ENCODE peak calls at places on chromosome 2, in four cellular contexts. One of them, this sample, is unnamed.

GRCh38 chr2:37318401-37318800 is 6.2 kb downstream of the PRKD3 start:
- DNase-seq in spleen: no peak
- DNase-seq in transverse colon: no peak
- DNase-seq in HCT116: no peak
- DNase-seq in this sample: no peak

GRCh38 chr2:64525323-64525625 is 1.1 kb downstream of the AFTPH start:
- DNase-seq in spleen: no peak
- DNase-seq in transverse colon: peak
- DNase-seq in HCT116: no peak
- DNase-seq in this sample: no peak

GRCh38 chr2:46827274-46827930 is 88.2 kb downstream of the MCFD2 start:
- DNase-seq in spleen: no peak
- DNase-seq in transverse colon: no peak
- DNase-seq in HCT116: no peak
- DNase-seq in this sample: no peak

GRCh38 chr2:116057538-116057937 is 1615.1 kb downstream of the DPP10 start:
- DNase-seq in spleen: no peak
- DNase-seq in transverse colon: no peak
- DNase-seq in HCT116: no peak
- DNase-seq in this sample: no peak

GRCh38 chr2:70977605-70978205 is 725 bp upstream of the ANKRD53 start:
- DNase-seq in spleen: peak
- DNase-seq in transverse colon: peak
- DNase-seq in HCT116: no peak
- DNase-seq in this sample: no peak

GRCh38 chr2:30276455-30276911 is 45.1 kb downstream of the LBH start:
- DNase-seq in spleen: no peak
- DNase-seq in transverse colon: peak
- DNase-seq in HCT116: no peak
- DNase-seq in this sample: no peak

GRCh38 chr2:119753041-119753929 is 6.4 kb upstream of the PTPN4 start:
- DNase-seq in spleen: no peak
- DNase-seq in transverse colon: no peak
- DNase-seq in HCT116: peak
- DNase-seq in this sample: no peak

GRCh38 chr2:119486886-119487285 is 37.4 kb downstream of the SCTR start:
- DNase-seq in spleen: no peak
- DNase-seq in transverse colon: no peak
- DNase-seq in HCT116: no peak
- DNase-seq in this sample: no peak

GRCh38 chr2:69623236-69623635 is 20.3 kb downstream of the AAK1 start:
- DNase-seq in spleen: no peak
- DNase-seq in transverse colon: no peak
- DNase-seq in HCT116: no peak
- DNase-seq in this sample: no peak

GRCh38 chr2:83055338-83056010 is 1403.6 kb downstream of the SUCLG1 start:
- DNase-seq in spleen: no peak
- DNase-seq in transverse colon: no peak
- DNase-seq in HCT116: no peak
- DNase-seq in this sample: no peak

GRCh38 chr2:166373951-166374350 is 1.8 kb downstream of the SCN9A start:
- DNase-seq in spleen: no peak
- DNase-seq in transverse colon: peak
- DNase-seq in HCT116: no peak
- DNase-seq in this sample: no peak

GRCh38 chr2:119252186-119253113 is 28.8 kb downstream of the STEAP3 start:
- DNase-seq in spleen: no peak
- DNase-seq in transverse colon: no peak
- DNase-seq in HCT116: peak
- DNase-seq in this sample: no peak

GRCh38 chr2:121075006-121075545 is 209.9 kb downstream of the TFCP2L1 start:
- DNase-seq in spleen: no peak
- DNase-seq in transverse colon: peak
- DNase-seq in HCT116: peak
- DNase-seq in this sample: no peak

GRCh38 chr2:159069229-159069628 is 100.8 kb downstream of the TANC1 start:
- DNase-seq in spleen: no peak
- DNase-seq in transverse colon: no peak
- DNase-seq in HCT116: no peak
- DNase-seq in this sample: no peak

GRCh38 chr2:71000780-71001591 is 6.3 kb upstream of the TEX261 start:
- DNase-seq in spleen: peak
- DNase-seq in transverse colon: peak
- DNase-seq in HCT116: peak
- DNase-seq in this sample: peak

GRCh38 chr2:148552675-148553331 is 91.7 kb upstream of the EPC2 start:
- DNase-seq in spleen: no peak
- DNase-seq in transverse colon: no peak
- DNase-seq in HCT116: no peak
- DNase-seq in this sample: no peak

GRCh38 chr2:11473604-11474440 is 7.9 kb upstream of the E2F6 start:
- DNase-seq in spleen: no peak
- DNase-seq in transverse colon: no peak
- DNase-seq in HCT116: no peak
- DNase-seq in this sample: no peak

GRCh38 chr2:176911-177310 is 86.9 kb downstream of the SH3YL1 start:
- DNase-seq in spleen: no peak
- DNase-seq in transverse colon: no peak
- DNase-seq in HCT116: no peak
- DNase-seq in this sample: no peak

GRCh38 chr2:215748446-215748845 is 264.9 kb downstream of the MREG start:
- DNase-seq in spleen: no peak
- DNase-seq in transverse colon: peak
- DNase-seq in HCT116: no peak
- DNase-seq in this sample: no peak

GRCh38 chr2:207868855-207869596 is 99.3 kb upstream of the FZD5 start:
- DNase-seq in spleen: no peak
- DNase-seq in transverse colon: no peak
- DNase-seq in HCT116: no peak
- DNase-seq in this sample: no peak

GRCh38 chr2:164842624-164842966 is 972 bp upstream of the COBLL1 start:
- DNase-seq in spleen: no peak
- DNase-seq in transverse colon: no peak
- DNase-seq in HCT116: no peak
- DNase-seq in this sample: no peak

GRCh38 chr2:41828052-41828643 is 219.7 kb upstream of the PKDCC start:
- DNase-seq in spleen: no peak
- DNase-seq in transverse colon: no peak
- DNase-seq in HCT116: no peak
- DNase-seq in this sample: no peak

GRCh38 chr2:160402498-160402897 is 91.1 kb downstream of the RBMS1 start:
- DNase-seq in spleen: no peak
- DNase-seq in transverse colon: no peak
- DNase-seq in HCT116: no peak
- DNase-seq in this sample: no peak

GRCh38 chr2:160666019-160666676 is 172.5 kb upstream of the RBMS1 start:
- DNase-seq in spleen: no peak
- DNase-seq in transverse colon: no peak
- DNase-seq in HCT116: peak
- DNase-seq in this sample: no peak

GRCh38 chr2:234528410-234529150 is 31.7 kb upstream of the ARL4C start:
- DNase-seq in spleen: no peak
- DNase-seq in transverse colon: no peak
- DNase-seq in HCT116: no peak
- DNase-seq in this sample: no peak

GRCh38 chr2:186129767-186130581 is 356.1 kb upstream of the ZC3H15 start:
- DNase-seq in spleen: no peak
- DNase-seq in transverse colon: no peak
- DNase-seq in HCT116: peak
- DNase-seq in this sample: no peak

GRCh38 chr2:140203347-140203746 is 1423.2 kb upstream of the NXPH2 start:
- DNase-seq in spleen: no peak
- DNase-seq in transverse colon: no peak
- DNase-seq in HCT116: no peak
- DNase-seq in this sample: no peak

GRCh38 chr2:71907503-71907902 is 240.2 kb downstream of the CYP26B1 start:
- DNase-seq in spleen: no peak
- DNase-seq in transverse colon: no peak
- DNase-seq in HCT116: no peak
- DNase-seq in this sample: no peak

GRCh38 chr2:9097239-9097638 is 93.8 kb upstream of the MBOAT2 start:
- DNase-seq in spleen: no peak
- DNase-seq in transverse colon: no peak
- DNase-seq in HCT116: no peak
- DNase-seq in this sample: no peak

GRCh38 chr2:206084870-206085741 is 868 bp downstream of the INO80D start:
- DNase-seq in spleen: peak
- DNase-seq in transverse colon: peak
- DNase-seq in HCT116: no peak
- DNase-seq in this sample: peak

GRCh38 chr2:213253162-213253561 is 31.1 kb upstream of the SPAG16 start:
- DNase-seq in spleen: no peak
- DNase-seq in transverse colon: no peak
- DNase-seq in HCT116: no peak
- DNase-seq in this sample: no peak
- TF ChIP-seq POLR2AphosphoS5 in spleen: no peak
- TF ChIP-seq POLR2AphosphoS5 in transverse colon: no peak
- TF ChIP-seq POLR2AphosphoS5 in HCT116: no peak
- TF ChIP-seq POLR2AphosphoS5 in this sample: no peak

GRCh38 chr2:138689705-138690104 is 90.5 kb downstream of the NXPH2 start:
- DNase-seq in spleen: no peak
- DNase-seq in transverse colon: no peak
- DNase-seq in HCT116: no peak
- DNase-seq in this sample: no peak
- TF ChIP-seq POLR2AphosphoS5 in spleen: no peak
- TF ChIP-seq POLR2AphosphoS5 in transverse colon: no peak
- TF ChIP-seq POLR2AphosphoS5 in HCT116: no peak
- TF ChIP-seq POLR2AphosphoS5 in this sample: no peak

DNA sequence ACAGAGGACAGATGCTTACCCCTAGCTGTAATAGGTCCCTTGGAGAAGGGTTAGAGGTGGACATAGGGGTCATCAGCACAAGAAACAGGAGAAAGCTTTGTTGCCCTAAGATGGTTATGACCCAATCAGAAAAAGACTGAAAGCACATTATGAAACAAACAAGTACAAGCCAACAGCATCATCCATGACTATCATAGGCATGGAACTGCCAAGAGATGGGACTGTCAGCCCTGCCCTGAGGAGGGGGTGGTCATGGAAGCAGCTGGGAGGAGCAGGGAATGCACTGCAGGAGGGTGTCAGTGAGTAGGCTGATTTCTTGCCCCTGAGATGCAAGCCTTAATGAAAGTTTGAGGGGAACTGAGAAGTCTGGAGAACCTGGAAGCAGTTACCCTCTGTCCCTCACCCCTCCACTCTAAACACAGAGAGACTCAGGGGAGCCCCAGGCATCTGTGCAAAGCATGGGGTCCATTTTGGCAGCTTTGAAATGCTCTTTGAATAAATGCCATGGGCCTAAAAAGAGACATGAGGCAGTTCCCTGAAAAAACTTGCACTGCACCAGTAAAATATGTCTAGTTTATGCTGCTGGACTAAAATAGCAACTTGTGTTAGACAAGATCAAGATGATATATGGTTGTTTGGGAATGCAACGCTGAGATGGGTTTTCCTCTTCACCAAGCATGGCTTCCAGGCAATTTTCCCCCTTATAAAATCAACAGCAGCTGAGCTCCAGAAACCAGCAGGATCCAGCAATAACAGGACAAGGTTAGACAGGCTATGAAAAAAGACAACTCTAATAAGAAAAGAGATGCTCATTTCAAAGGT is 122.7 kb upstream of the ZFP36L2 start:
- DNase-seq in spleen: no peak
- DNase-seq in transverse colon: no peak
- DNase-seq in HCT116: no peak
- DNase-seq in this sample: no peak
- TF ChIP-seq POLR2AphosphoS5 in spleen: no peak
- TF ChIP-seq POLR2AphosphoS5 in transverse colon: peak
- TF ChIP-seq POLR2AphosphoS5 in HCT116: no peak
- TF ChIP-seq POLR2AphosphoS5 in this sample: no peak

DNA sequence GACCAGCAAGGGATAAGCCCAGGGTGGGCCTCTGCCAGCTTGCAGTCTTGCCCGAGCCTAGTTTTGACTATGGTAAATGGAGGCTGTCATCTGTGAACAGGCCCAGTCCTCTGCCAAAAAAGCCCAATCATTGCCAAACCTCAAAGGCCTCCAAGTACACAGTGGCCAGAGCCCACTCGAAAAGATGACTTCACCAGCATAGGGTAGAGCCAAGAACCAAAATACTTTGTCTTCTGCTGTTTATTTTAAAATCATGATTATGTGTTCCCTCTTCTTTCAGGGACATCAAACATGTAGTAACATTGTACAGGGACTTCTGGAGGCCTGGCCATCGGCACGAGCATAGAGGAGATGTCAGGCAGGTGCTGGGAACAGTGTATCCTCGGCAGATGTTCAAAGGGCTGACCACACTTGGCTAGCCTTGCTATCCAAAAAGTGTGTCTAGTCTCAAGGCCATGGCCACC is 65.9 kb downstream of the TTC32 start:
- DNase-seq in spleen: no peak
- DNase-seq in transverse colon: no peak
- DNase-seq in HCT116: no peak
- DNase-seq in this sample: no peak
- TF ChIP-seq POLR2AphosphoS5 in spleen: no peak
- TF ChIP-seq POLR2AphosphoS5 in transverse colon: peak
- TF ChIP-seq POLR2AphosphoS5 in HCT116: no peak
- TF ChIP-seq POLR2AphosphoS5 in this sample: no peak

GRCh38 chr2:241315879-241316700 is at the start of gene SEPTIN2:
- DNase-seq in spleen: peak
- DNase-seq in transverse colon: peak
- DNase-seq in HCT116: peak
- DNase-seq in this sample: no peak
- TF ChIP-seq POLR2AphosphoS5 in spleen: peak
- TF ChIP-seq POLR2AphosphoS5 in transverse colon: peak
- TF ChIP-seq POLR2AphosphoS5 in HCT116: peak
- TF ChIP-seq POLR2AphosphoS5 in this sample: peak

GRCh38 chr2:176491172-176491904 is 222.1 kb downstream of the MTX2 start:
- DNase-seq in spleen: no peak
- DNase-seq in transverse colon: no peak
- DNase-seq in HCT116: no peak
- DNase-seq in this sample: peak
- TF ChIP-seq POLR2AphosphoS5 in spleen: no peak
- TF ChIP-seq POLR2AphosphoS5 in transverse colon: peak
- TF ChIP-seq POLR2AphosphoS5 in HCT116: no peak
- TF ChIP-seq POLR2AphosphoS5 in this sample: no peak

DNA sequence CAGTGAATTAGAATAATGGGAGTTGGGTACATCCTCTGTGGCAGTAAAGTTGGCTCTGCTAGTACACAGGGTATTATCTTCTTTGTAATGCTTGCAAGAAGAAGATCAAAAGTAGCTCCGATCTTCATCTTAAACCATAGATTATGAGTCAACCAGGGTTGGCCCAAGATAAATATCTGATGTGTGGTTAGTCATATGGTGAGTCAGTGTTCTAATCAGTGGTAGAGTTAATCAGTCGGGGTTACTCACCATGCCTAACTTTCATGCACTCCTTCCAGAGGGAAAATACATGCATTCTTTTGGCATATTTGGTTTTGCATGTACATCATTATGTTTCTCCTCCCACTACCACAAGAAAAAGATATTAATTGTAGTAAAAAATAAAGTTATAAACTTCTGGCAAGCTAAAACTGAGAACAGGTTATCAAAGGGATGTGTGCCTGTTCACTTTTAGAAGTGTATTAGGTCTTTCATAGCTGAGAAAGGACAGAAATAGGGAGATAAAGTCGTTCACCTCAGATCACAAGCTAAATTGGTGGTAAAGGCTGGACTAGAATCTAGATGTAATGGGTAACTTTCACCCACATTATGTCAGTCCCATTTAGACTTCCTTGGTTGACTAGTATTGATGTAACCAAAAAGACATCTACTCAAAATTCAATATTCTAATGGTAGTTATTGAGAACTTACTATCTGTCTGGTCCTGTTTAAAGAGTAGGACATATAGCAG is 684.4 kb downstream of the IRS1 start:
- DNase-seq in spleen: no peak
- DNase-seq in transverse colon: no peak
- DNase-seq in HCT116: peak
- DNase-seq in this sample: no peak
- TF ChIP-seq POLR2AphosphoS5 in spleen: no peak
- TF ChIP-seq POLR2AphosphoS5 in transverse colon: no peak
- TF ChIP-seq POLR2AphosphoS5 in HCT116: peak
- TF ChIP-seq POLR2AphosphoS5 in this sample: no peak

This sample was measured in GM12892.